ENCODE peak calls at places on chromosomes 13 and 19, in five cellular contexts. C is mesendoderm, Q is H9, E is GM12878, Z is MM.1S. H is an unnamed sample.

GRCh38 chr19:2534374-2535050 is 58.6 kb downstream of the GADD45B start:
- DNase-seq in C (peak; percentile 69), E (no peak), Q (peak; percentile 21), Z (no peak), H (no peak)

GRCh38 chr13:100533588-100534041 is 55.0 kb downstream of the GGACT start:
- DNase-seq in C (no peak), E (no peak), Z (no peak), Q (no peak), H (no peak)

GRCh38 chr19:39765091-39766076 is 13.3 kb upstream of the LEUTX start:
- DNase-seq in E (no peak), C (peak; percentile 67), Z (peak; percentile 31), Q (peak; percentile 48), H (peak; percentile 48)

GRCh38 chr19:3458595-3459284 is 21.6 kb downstream of the SMIM24 start:
- DNase-seq in Z (no peak), E (no peak), Q (peak; percentile 71), C (peak; percentile 82), H (no peak)

GRCh38 chr19:35240322-35240721 is 8.5 kb upstream of the LSR start:
- DNase-seq in C (no peak), Z (peak; percentile 43), E (peak; percentile 17), Q (no peak), H (no peak)

GRCh38 chr19:51441410-51442390 is 16.6 kb downstream of the SIGLEC8 start:
- DNase-seq in Q (no peak), C (no peak), E (peak; percentile 91), Z (no peak), H (no peak)

GRCh38 chr19:13461536-13461935 is 44.7 kb downstream of the CACNA1A start:
- DNase-seq in E (no peak), Z (no peak), C (no peak), Q (no peak), H (no peak)

GRCh38 chr19:44712864-44713515 is 14.0 kb downstream of the CEACAM16 start:
- DNase-seq in E (no peak), Q (no peak), C (peak; percentile 67), Z (peak; percentile 50), H (no peak)

GRCh38 chr13:43167058-43167457 is 143.7 kb downstream of the DNAJC15 start:
- DNase-seq in C (no peak), Z (no peak), E (no peak), Q (no peak), H (no peak)

GRCh38 chr13:71219671-71220070 is 647.3 kb downstream of the DACH1 start:
- DNase-seq in C (no peak), Z (no peak), Q (no peak), E (no peak), H (no peak)

GRCh38 chr19:19106061-19106551 is 32.2 kb downstream of the TMEM161A start:
- DNase-seq in Q (peak; percentile 77), Z (no peak), E (no peak), C (no peak), H (no peak)

GRCh38 chr19:19107663-19108062 is 30.6 kb downstream of the TMEM161A start:
- DNase-seq in Z (no peak), C (peak; percentile 19), Q (peak; percentile 53), E (no peak), H (no peak)

GRCh38 chr19:19101540-19101939 is 36.7 kb downstream of the TMEM161A start:
- DNase-seq in Q (no peak), C (no peak), E (no peak), Z (no peak), H (no peak)

GRCh38 chr19:19103167-19103566 is 35.1 kb downstream of the TMEM161A start:
- DNase-seq in Z (no peak), E (no peak), Q (no peak), C (no peak), H (no peak)

GRCh38 chr19:19105365-19106060 is 32.8 kb downstream of the TMEM161A start:
- DNase-seq in Q (peak; percentile 92), E (peak; percentile 13), C (peak; percentile 84), Z (no peak), H (peak; percentile 78)
- H3K4me2 ChIP-seq in Q (peak overlapping the region; percentile 68), E (no peak overlapping the region), C (peak overlapping the region; percentile 84), Z (no peak overlapping the region), H (peak overlapping the region; percentile 71)

DNA sequence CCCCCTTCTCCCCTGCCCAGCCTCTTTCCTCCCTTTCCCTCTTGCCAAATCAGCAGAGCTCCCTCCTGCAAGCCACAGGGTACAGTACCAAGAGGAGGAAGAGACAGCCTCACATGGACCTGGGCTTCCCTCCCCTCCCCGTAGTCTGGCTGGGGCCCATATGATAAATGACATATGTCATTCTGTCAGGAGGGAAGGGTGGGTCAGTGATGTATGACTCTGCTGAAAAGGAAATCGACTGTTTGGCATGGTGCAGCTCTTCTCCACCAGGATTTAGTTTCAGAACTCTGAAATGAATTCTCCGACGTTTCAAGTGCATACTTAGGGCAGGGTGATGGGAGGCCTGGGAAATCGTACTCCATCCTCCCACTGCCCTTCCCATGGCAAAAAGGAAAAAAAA is 9.8 kb downstream of the TSHZ3 start:
- DNase-seq in Z (no peak), C (no peak), E (no peak), Q (peak; percentile 21), H (no peak)
- H3K4me2 ChIP-seq in Z (no peak overlapping the region), C (no peak overlapping the region), E (no peak overlapping the region), Q (no peak overlapping the region), H (no peak overlapping the region)

GRCh38 chr19:6494438-6495036 is 7.6 kb downstream of the TUBB4A start:
- DNase-seq in E (no peak), C (no peak), Q (no peak), Z (no peak), H (no peak)

GRCh38 chr19:6491802-6492592 is 10.1 kb downstream of the TUBB4A start:
- DNase-seq in Q (no peak), Z (no peak), E (no peak), C (no peak), H (no peak)

GRCh38 chr19:6490134-6490533 is 8.5 kb upstream of the DENND1C start:
- DNase-seq in Q (no peak), E (no peak), C (no peak), Z (no peak), H (no peak)

GRCh38 chr19:6484831-6485230 is 3.2 kb upstream of the DENND1C start:
- DNase-seq in Z (no peak), E (no peak), C (no peak), Q (no peak), H (no peak)

DNA sequence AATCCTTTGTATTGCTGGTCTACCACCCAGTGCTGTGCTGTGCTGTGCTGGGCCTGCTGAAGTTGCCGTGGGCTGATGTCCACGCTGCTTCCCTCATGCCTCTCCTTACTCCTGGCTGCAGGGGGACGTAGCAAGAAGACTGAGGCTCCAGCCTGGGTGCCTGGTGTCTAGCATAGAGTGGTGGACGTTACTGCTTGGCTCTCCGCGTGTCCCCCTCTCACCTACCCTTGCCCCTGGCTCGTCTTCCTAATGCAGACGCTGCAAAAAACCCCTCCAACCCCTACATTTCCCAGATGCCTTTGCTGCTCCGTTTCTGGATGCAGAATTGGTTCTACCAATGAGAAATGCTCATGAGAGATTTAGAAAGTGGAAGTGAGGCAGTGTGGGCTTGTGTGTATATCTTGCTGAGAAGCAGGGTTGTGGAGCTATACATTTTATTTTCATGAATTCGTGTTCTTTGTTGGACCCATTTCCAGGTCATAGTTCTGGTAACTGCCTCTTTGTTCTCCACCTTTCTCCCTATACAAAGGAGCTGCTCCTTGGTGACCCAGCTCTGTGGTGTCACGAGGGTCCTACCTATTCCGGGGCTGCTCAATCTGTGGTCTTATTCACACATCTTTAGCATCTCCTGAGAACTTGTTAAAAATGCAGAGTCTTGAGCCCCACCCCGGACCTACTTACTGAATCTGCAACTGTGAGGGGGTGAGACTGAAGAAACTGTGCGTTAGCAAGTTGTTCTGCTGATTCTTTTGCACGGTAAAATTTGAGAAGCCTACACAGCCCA is 7.9 kb upstream of the DENND1C start:
- DNase-seq in E (peak; percentile 71), C (no peak), Z (peak; percentile 58), Q (no peak), H (no peak)
- H3K4me2 ChIP-seq in E (peak overlapping the region; percentile 77), C (no peak overlapping the region), Z (peak overlapping the region; percentile 93), Q (no peak overlapping the region), H (no peak overlapping the region)

GRCh38 chr19:42203700-42204099 is 13.8 kb downstream of the DEDD2 start:
- DNase-seq in E (no peak), C (no peak), Q (no peak), Z (no peak), H (no peak)

GRCh38 chr19:42204684-42205083 is 12.8 kb downstream of the DEDD2 start:
- DNase-seq in C (no peak), Z (no peak), E (no peak), Q (peak; percentile 52), H (no peak)

GRCh38 chr19:42206871-42207755 is 10.4 kb downstream of the DEDD2 start:
- DNase-seq in Z (no peak), C (no peak), E (no peak), Q (no peak), H (no peak)

GRCh38 chr19:42207767-42208259 is 9.7 kb downstream of the DEDD2 start:
- DNase-seq in Z (no peak), E (no peak), Q (no peak), C (no peak), H (no peak)

GRCh38 chr19:42208612-42209011 is 8.9 kb downstream of the DEDD2 start:
- DNase-seq in Q (no peak), E (no peak), Z (no peak), C (no peak), H (no peak)
- H3K4me2 ChIP-seq in Q (no peak overlapping the region), E (no peak overlapping the region), Z (no peak overlapping the region), C (no peak overlapping the region), H (no peak overlapping the region)

GRCh38 chr19:4679416-4679815 is 9.3 kb upstream of the MYDGF start:
- DNase-seq in C (no peak), E (no peak), Z (no peak), Q (no peak), H (no peak)
- H3K4me2 ChIP-seq in C (no peak overlapping the region), E (no peak overlapping the region), Z (no peak overlapping the region), Q (peak overlapping the region; percentile 23), H (peak overlapping the region; percentile 18)

DNA sequence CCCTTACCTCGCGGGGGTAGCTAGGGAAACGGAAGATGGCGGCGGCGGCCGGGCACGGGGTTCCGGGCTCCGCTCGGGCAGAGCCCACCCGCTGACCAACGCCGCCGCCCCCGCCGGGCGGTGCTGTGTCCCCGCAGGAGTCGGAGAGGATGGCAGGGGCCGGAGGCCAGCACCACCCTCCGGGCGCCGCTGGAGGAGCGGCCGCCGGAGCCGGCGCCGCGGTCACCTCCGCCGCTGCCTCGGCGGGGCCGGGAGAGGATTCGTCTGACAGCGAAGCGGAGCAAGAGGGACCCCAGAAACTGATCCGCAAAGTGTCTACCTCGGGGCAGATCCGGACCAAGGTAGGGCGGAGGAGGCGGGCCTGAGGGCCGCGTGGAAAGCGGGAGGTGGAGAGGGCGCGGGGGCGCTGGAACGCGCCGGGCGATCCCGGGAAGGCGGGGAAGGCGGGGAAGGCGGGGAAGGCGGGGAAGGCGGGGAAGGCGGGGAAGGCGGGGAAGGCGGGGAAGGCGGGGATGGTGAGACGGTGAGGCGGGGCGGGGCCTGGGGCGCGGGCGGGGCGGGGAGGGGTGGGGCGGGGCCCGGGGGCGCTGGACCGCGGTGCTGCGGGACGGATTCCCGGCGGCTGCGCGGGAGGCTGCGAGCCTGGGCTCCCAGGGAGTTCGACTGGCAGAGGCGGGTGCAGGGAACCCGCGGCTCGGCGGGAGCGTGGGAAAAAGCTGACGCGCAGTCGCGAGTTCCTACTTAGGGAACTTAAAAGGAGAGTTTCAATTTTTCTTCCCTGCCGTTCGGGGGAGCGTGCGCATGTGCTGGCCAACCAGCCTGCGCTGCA is at the start of gene DGKH:
- DNase-seq in C (peak; percentile 65), E (no peak), Q (peak; percentile 76), Z (peak; percentile 36), H (peak; percentile 72)
- H3K4me2 ChIP-seq in C (peak within 1 kb of the TSS; percentile 100), E (peak within 1 kb of the TSS; percentile 99), Q (peak within 1 kb of the TSS; percentile 92), Z (peak within 1 kb of the TSS; percentile 74), H (peak within 1 kb of the TSS; percentile 93)

H was measured in neuronal stem cell.